ENCODE peak calls at places on chromosome 1, in seven cellular contexts. S, X, T, H, Z, U and C are unnamed samples.

GRCh38 chr1:153534933-153535663 is 693 bp downstream of the S100A6 start:
- DNase-seq in U (no peak), Z (no peak), S (peak), T (no peak), H (no peak), X (no peak), C (peak)

GRCh38 chr1:215416497-215416896 is 150.6 kb upstream of the KCTD3 start:
- DNase-seq in T (no peak), U (no peak), Z (no peak), H (no peak), X (no peak), S (no peak), C (no peak)

GRCh38 chr1:37807220-37807554 is 403 bp upstream of the C1orf122 start:
- DNase-seq in Z (no peak), U (no peak), X (no peak), H (no peak), T (no peak), S (peak), C (no peak)

GRCh38 chr1:46394108-46394871 is at the start of gene FAAH:
- DNase-seq in X (no peak), Z (no peak), H (peak), S (no peak), T (peak), U (no peak), C (peak)

GRCh38 chr1:94118013-94118412 is 2.9 kb downstream of the ABCA4 start:
- DNase-seq in U (no peak), Z (no peak), H (no peak), S (no peak), T (no peak), X (no peak), C (no peak)

GRCh38 chr1:28066393-28067154 is 21.8 kb downstream of the EYA3 start:
- DNase-seq in S (no peak), Z (no peak), U (no peak), X (no peak), T (no peak), H (no peak), C (no peak)

GRCh38 chr1:39110325-39110851 is 84.2 kb downstream of the NDUFS5 start:
- DNase-seq in H (no peak), T (no peak), S (no peak), X (no peak), U (no peak), Z (no peak), C (no peak)

GRCh38 chr1:7589080-7589735 is 181.9 kb upstream of the VAMP3 start:
- DNase-seq in X (no peak), H (no peak), S (no peak), Z (no peak), U (no peak), T (no peak), C (no peak)

GRCh38 chr1:212030936-212031528 is 4.3 kb downstream of the INTS7 start:
- DNase-seq in U (no peak), S (peak), H (no peak), X (no peak), Z (peak), T (no peak), C (no peak)

GRCh38 chr1:205247130-205247921 is 19.6 kb downstream of the TMCC2 start:
- DNase-seq in U (no peak), S (no peak), Z (peak), H (no peak), X (no peak), T (no peak), C (no peak)

GRCh38 chr1:103191327-103191726 is 83.0 kb upstream of the COL11A1 start:
- DNase-seq in X (no peak), T (no peak), S (no peak), H (no peak), Z (no peak), U (no peak), C (no peak)

GRCh38 chr1:45968941-45969666 is 163.3 kb downstream of the PIK3R3 start:
- DNase-seq in Z (no peak), T (no peak), U (no peak), H (no peak), S (no peak), X (no peak), C (no peak)

GRCh38 chr1:239058190-239058589 is 328.2 kb upstream of the CHRM3 start:
- DNase-seq in U (no peak), S (no peak), Z (no peak), X (no peak), T (no peak), H (no peak), C (no peak)

GRCh38 chr1:109805486-109806180 is 41.9 kb upstream of the EPS8L3 start:
- DNase-seq in U (no peak), T (no peak), S (no peak), X (no peak), Z (no peak), H (no peak), C (no peak)

GRCh38 chr1:54857741-54858665 is 29.0 kb downstream of the DHCR24 start:
- DNase-seq in H (no peak), Z (no peak), S (peak), T (no peak), U (no peak), X (no peak), C (no peak)